ENCODE peak calls at places on chromosomes 3 and 15, in eight cellular contexts. D, K, G, O, H, L, A and E are unnamed samples.

GRCh38 chr3:149462653-149463052 is 11.8 kb upstream of the TM4SF4 start:
- DNase-seq in D (no peak), K (peak), G (no peak), O (no peak), H (no peak), L (no peak), A (no peak), E (no peak)

GRCh38 chr3:14483286-14483685 is 56.9 kb downstream of the GRIP2 start:
- DNase-seq in D (no peak), K (no peak), G (no peak), O (no peak), H (no peak), L (no peak), A (no peak), E (no peak)

GRCh38 chr3:14301558-14301957 is 100.8 kb upstream of the SLC6A6 start:
- DNase-seq in D (no peak), K (peak), G (peak), O (no peak), H (no peak), L (no peak), A (peak), E (peak)

GRCh38 chr3:81839504-81840094 is 78.2 kb upstream of the GBE1 start:
- DNase-seq in D (no peak), K (no peak), G (no peak), O (no peak), H (no peak), L (no peak), A (no peak), E (no peak)

GRCh38 chr3:197836244-197836643 is 45.2 kb downstream of the LRCH3 start:
- DNase-seq in D (no peak), K (no peak), G (no peak), O (no peak), H (no peak), L (peak), A (no peak), E (no peak)

GRCh38 chr3:193134895-193135294 is 106.1 kb upstream of the PLAAT1 start:
- DNase-seq in D (no peak), K (peak), G (peak), O (no peak), H (no peak), L (peak), A (no peak), E (no peak)

GRCh38 chr3:112149136-112149535 is 16.1 kb upstream of the GCSAM start:
- DNase-seq in D (no peak), K (no peak), G (peak), O (no peak), H (no peak), L (no peak), A (no peak), E (no peak)

GRCh38 chr3:198017100-198017499 is 57.1 kb downstream of the LMLN start:
- DNase-seq in D (no peak), K (no peak), G (no peak), O (no peak), H (no peak), L (no peak), A (no peak), E (no peak)

GRCh38 chr3:154981201-154981600 is 98.9 kb upstream of the MME start:
- DNase-seq in D (no peak), K (peak), G (no peak), O (no peak), H (no peak), L (no peak), A (no peak), E (no peak)

GRCh38 chr3:172592898-172593669 is 69.9 kb upstream of the TNFSF10 start:
- DNase-seq in D (no peak), K (no peak), G (no peak), O (no peak), H (no peak), L (no peak), A (no peak), E (no peak)

GRCh38 chr15:38670142-38671002 is 105.8 kb upstream of the RASGRP1 start:
- DNase-seq in D (no peak), K (peak), G (no peak), O (no peak), H (no peak), L (no peak), A (no peak), E (no peak)

GRCh38 chr3:23583980-23584736 is 221.6 kb upstream of the UBE2E1 start:
- DNase-seq in D (no peak), K (no peak), G (no peak), O (no peak), H (no peak), L (no peak), A (no peak), E (no peak)

GRCh38 chr3:150874666-150875219 is 30.5 kb downstream of the MINDY4B start:
- DNase-seq in D (no peak), K (peak), G (no peak), O (no peak), H (no peak), L (no peak), A (no peak), E (no peak)

GRCh38 chr3:48107227-48107626 is 81.0 kb downstream of the CDC25A start:
- DNase-seq in D (no peak), K (no peak), G (no peak), O (no peak), H (no peak), L (no peak), A (no peak), E (no peak)

GRCh38 chr3:4880850-4881249 is 98.4 kb upstream of the BHLHE40 start:
- DNase-seq in D (no peak), K (peak), G (no peak), O (no peak), H (no peak), L (no peak), A (no peak), E (no peak)

GRCh38 chr3:87796137-87796899 is 262.5 kb downstream of the CGGBP1 start:
- DNase-seq in D (no peak), K (no peak), G (no peak), O (no peak), H (no peak), L (peak), A (no peak), E (no peak)

GRCh38 chr15:70252056-70252935 is 154.6 kb upstream of the TLE3 start:
- DNase-seq in D (no peak), K (no peak), G (peak), O (no peak), H (no peak), L (no peak), A (no peak), E (no peak)

GRCh38 chr3:126696701-126697267 is 7.3 kb upstream of the CHCHD6 start:
- DNase-seq in D (no peak), K (no peak), G (no peak), O (no peak), H (no peak), L (no peak), A (no peak), E (no peak)

GRCh38 chr3:115804722-115805121 is 181.4 kb downstream of the GAP43 start:
- DNase-seq in D (no peak), K (peak), G (peak), O (no peak), H (no peak), L (peak), A (no peak), E (no peak)

GRCh38 chr15:92847841-92848240 is 52.3 kb upstream of the CHD2 start:
- DNase-seq in D (no peak), K (no peak), G (no peak), O (no peak), H (no peak), L (no peak), A (no peak), E (no peak)

GRCh38 chr3:114651555-114651954 is 357.7 kb downstream of the TIGIT start:
- DNase-seq in D (no peak), K (no peak), G (no peak), O (no peak), H (no peak), L (no peak), A (no peak), E (no peak)

GRCh38 chr3:89434621-89435380 is 327.4 kb downstream of the EPHA3 start:
- DNase-seq in D (no peak), K (no peak), G (no peak), O (no peak), H (no peak), L (peak), A (no peak), E (no peak)

GRCh38 chr15:101083336-101084045 is 164.3 kb downstream of the LRRK1 start:
- DNase-seq in D (no peak), K (no peak), G (no peak), O (no peak), H (no peak), L (no peak), A (no peak), E (no peak)

GRCh38 chr15:56835598-56836275 is 82.7 kb upstream of the TCF12 start:
- DNase-seq in D (no peak), K (peak), G (no peak), O (no peak), H (no peak), L (peak), A (peak), E (peak)

GRCh38 chr3:94303897-94304296 is 241.0 kb downstream of the NSUN3 start:
- DNase-seq in D (no peak), K (peak), G (no peak), O (no peak), H (no peak), L (no peak), A (peak), E (no peak)

GRCh38 chr3:186160691-186161243 is 51.9 kb upstream of the ETV5 start:
- DNase-seq in D (no peak), K (no peak), G (no peak), O (no peak), H (no peak), L (no peak), A (no peak), E (no peak)

GRCh38 chr15:74763416-74763815 is 14.8 kb downstream of the CYP1A2 start:
- DNase-seq in D (no peak), K (no peak), G (peak), O (no peak), H (no peak), L (no peak), A (no peak), E (no peak)

GRCh38 chr15:97955040-97955439 is 5.5 kb upstream of the ARRDC4 start:
- DNase-seq in D (no peak), K (no peak), G (no peak), O (no peak), H (no peak), L (no peak), A (no peak), E (no peak)

GRCh38 chr3:175608351-175608750 is 749.2 kb downstream of the NAALADL2 start:
- DNase-seq in D (no peak), K (no peak), G (no peak), O (no peak), H (no peak), L (peak), A (no peak), E (no peak)

GRCh38 chr15:63833246-63833696 is 477 bp downstream of the HERC1 start:
- DNase-seq in D (no peak), K (peak), G (peak), O (no peak), H (peak), L (peak), A (peak), E (no peak)

GRCh38 chr3:172846706-172847105 is 96.2 kb downstream of the ECT2 start:
- DNase-seq in D (no peak), K (peak), G (peak), O (no peak), H (no peak), L (peak), A (no peak), E (no peak)

GRCh38 chr15:26065723-26066122 is 202.6 kb upstream of the ATP10A start:
- DNase-seq in D (no peak), K (no peak), G (no peak), O (no peak), H (no peak), L (no peak), A (no peak), E (no peak)

GRCh38 chr3:81550415-81550814 is 211.0 kb downstream of the GBE1 start:
- DNase-seq in D (no peak), K (peak), G (no peak), O (no peak), H (no peak), L (no peak), A (no peak), E (no peak)

GRCh38 chr15:63791236-63791635 is 42.5 kb downstream of the HERC1 start:
- DNase-seq in D (no peak), K (peak), G (no peak), O (no peak), H (no peak), L (no peak), A (no peak), E (no peak)

GRCh38 chr3:152960684-152961083 is 125.8 kb downstream of the P2RY1 start:
- DNase-seq in D (no peak), K (peak), G (peak), O (no peak), H (no peak), L (no peak), A (no peak), E (no peak)